ENCODE peak calls at places on chromosomes 5 and 9, in eight cellular contexts. One of them, this sample, is unnamed.
A peak's percentile ranks its signal among the peaks of the same experiment; 100 is the strongest.

GRCh38 chr9:91711755-91712591 is 238.1 kb downstream of the ROR2 start:
- DNase-seq in Ammon's horn: peak; percentile 64
- DNase-seq in activated naive CD8-positive, alpha-beta T cell treated with anti-CD3 and anti-CD28 coated beads, Interleukin-2, amount 50 U/mL, for 24 hours: peak; percentile 76
- DNase-seq in posterior cingulate gyrus: no peak
- DNase-seq in pancreas: no peak
- DNase-seq in fibroblast of gingiva: no peak
- DNase-seq in stimulated activated CD4-positive, alpha-beta T cell treated with anti-CD3 and anti-CD28 coated beads, Interleukin-2, amount 100 ng/mL, for 24 hours: peak; percentile 59
- DNase-seq in left ventricle myocardium inferior: no peak
- DNase-seq in this sample: no peak

GRCh38 chr5:5421149-5421960 is 1.1 kb upstream of the ICE1 start:
- DNase-seq in posterior cingulate gyrus: no peak
- DNase-seq in Ammon's horn: no peak
- DNase-seq in left ventricle myocardium inferior: no peak
- DNase-seq in activated naive CD8-positive, alpha-beta T cell treated with anti-CD3 and anti-CD28 coated beads, Interleukin-2, amount 50 U/mL, for 24 hours: peak; percentile 19
- DNase-seq in fibroblast of gingiva: no peak
- DNase-seq in stimulated activated CD4-positive, alpha-beta T cell treated with anti-CD3 and anti-CD28 coated beads, Interleukin-2, amount 100 ng/mL, for 24 hours: peak; percentile 25
- DNase-seq in pancreas: no peak
- DNase-seq in this sample: no peak

GRCh38 chr9:87137718-87138117 is 190.4 kb upstream of the GAS1 start:
- DNase-seq in left ventricle myocardium inferior: no peak
- DNase-seq in posterior cingulate gyrus: no peak
- DNase-seq in stimulated activated CD4-positive, alpha-beta T cell treated with anti-CD3 and anti-CD28 coated beads, Interleukin-2, amount 100 ng/mL, for 24 hours: no peak
- DNase-seq in fibroblast of gingiva: no peak
- DNase-seq in activated naive CD8-positive, alpha-beta T cell treated with anti-CD3 and anti-CD28 coated beads, Interleukin-2, amount 50 U/mL, for 24 hours: no peak
- DNase-seq in Ammon's horn: peak; percentile 24
- DNase-seq in pancreas: no peak
- DNase-seq in this sample: no peak

GRCh38 chr9:72949918-72950325 is 2.9 kb downstream of the ALDH1A1 start:
- DNase-seq in stimulated activated CD4-positive, alpha-beta T cell treated with anti-CD3 and anti-CD28 coated beads, Interleukin-2, amount 100 ng/mL, for 24 hours: no peak
- DNase-seq in left ventricle myocardium inferior: no peak
- DNase-seq in fibroblast of gingiva: no peak
- DNase-seq in posterior cingulate gyrus: no peak
- DNase-seq in Ammon's horn: no peak
- DNase-seq in activated naive CD8-positive, alpha-beta T cell treated with anti-CD3 and anti-CD28 coated beads, Interleukin-2, amount 50 U/mL, for 24 hours: no peak
- DNase-seq in pancreas: no peak
- DNase-seq in this sample: no peak

GRCh38 chr5:172276214-172276613 is 7.3 kb downstream of the UBTD2 start:
- DNase-seq in fibroblast of gingiva: peak; percentile 87
- DNase-seq in posterior cingulate gyrus: no peak
- DNase-seq in activated naive CD8-positive, alpha-beta T cell treated with anti-CD3 and anti-CD28 coated beads, Interleukin-2, amount 50 U/mL, for 24 hours: no peak
- DNase-seq in left ventricle myocardium inferior: no peak
- DNase-seq in pancreas: no peak
- DNase-seq in Ammon's horn: no peak
- DNase-seq in stimulated activated CD4-positive, alpha-beta T cell treated with anti-CD3 and anti-CD28 coated beads, Interleukin-2, amount 100 ng/mL, for 24 hours: no peak
- DNase-seq in this sample: no peak

GRCh38 chr9:126144617-126145456 is 181.8 kb upstream of the MVB12B start:
- DNase-seq in pancreas: no peak
- DNase-seq in posterior cingulate gyrus: no peak
- DNase-seq in fibroblast of gingiva: no peak
- DNase-seq in stimulated activated CD4-positive, alpha-beta T cell treated with anti-CD3 and anti-CD28 coated beads, Interleukin-2, amount 100 ng/mL, for 24 hours: no peak
- DNase-seq in activated naive CD8-positive, alpha-beta T cell treated with anti-CD3 and anti-CD28 coated beads, Interleukin-2, amount 50 U/mL, for 24 hours: no peak
- DNase-seq in Ammon's horn: no peak
- DNase-seq in left ventricle myocardium inferior: no peak
- DNase-seq in this sample: no peak

GRCh38 chr5:159735036-159735435 is 181.2 kb upstream of the ADRA1B start:
- DNase-seq in Ammon's horn: no peak
- DNase-seq in left ventricle myocardium inferior: no peak
- DNase-seq in posterior cingulate gyrus: no peak
- DNase-seq in pancreas: no peak
- DNase-seq in fibroblast of gingiva: no peak
- DNase-seq in stimulated activated CD4-positive, alpha-beta T cell treated with anti-CD3 and anti-CD28 coated beads, Interleukin-2, amount 100 ng/mL, for 24 hours: no peak
- DNase-seq in activated naive CD8-positive, alpha-beta T cell treated with anti-CD3 and anti-CD28 coated beads, Interleukin-2, amount 50 U/mL, for 24 hours: no peak
- DNase-seq in this sample: no peak

GRCh38 chr5:13378073-13378472 is 566.4 kb downstream of the DNAH5 start:
- DNase-seq in posterior cingulate gyrus: no peak
- DNase-seq in pancreas: no peak
- DNase-seq in fibroblast of gingiva: peak; percentile 10
- DNase-seq in left ventricle myocardium inferior: no peak
- DNase-seq in activated naive CD8-positive, alpha-beta T cell treated with anti-CD3 and anti-CD28 coated beads, Interleukin-2, amount 50 U/mL, for 24 hours: no peak
- DNase-seq in Ammon's horn: no peak
- DNase-seq in stimulated activated CD4-positive, alpha-beta T cell treated with anti-CD3 and anti-CD28 coated beads, Interleukin-2, amount 100 ng/mL, for 24 hours: no peak
- DNase-seq in this sample: no peak

GRCh38 chr5:150209020-150209635 is 19.3 kb downstream of the SLC6A7 start:
- DNase-seq in left ventricle myocardium inferior: no peak
- DNase-seq in fibroblast of gingiva: peak; percentile 42
- DNase-seq in Ammon's horn: no peak
- DNase-seq in posterior cingulate gyrus: peak; percentile 68
- DNase-seq in activated naive CD8-positive, alpha-beta T cell treated with anti-CD3 and anti-CD28 coated beads, Interleukin-2, amount 50 U/mL, for 24 hours: peak; percentile 29
- DNase-seq in pancreas: no peak
- DNase-seq in stimulated activated CD4-positive, alpha-beta T cell treated with anti-CD3 and anti-CD28 coated beads, Interleukin-2, amount 100 ng/mL, for 24 hours: no peak
- DNase-seq in this sample: no peak

GRCh38 chr5:75667586-75667985 is 49.7 kb downstream of the POC5 start:
- DNase-seq in posterior cingulate gyrus: no peak
- DNase-seq in Ammon's horn: no peak
- DNase-seq in left ventricle myocardium inferior: no peak
- DNase-seq in fibroblast of gingiva: no peak
- DNase-seq in pancreas: no peak
- DNase-seq in activated naive CD8-positive, alpha-beta T cell treated with anti-CD3 and anti-CD28 coated beads, Interleukin-2, amount 50 U/mL, for 24 hours: no peak
- DNase-seq in stimulated activated CD4-positive, alpha-beta T cell treated with anti-CD3 and anti-CD28 coated beads, Interleukin-2, amount 100 ng/mL, for 24 hours: no peak
- DNase-seq in this sample: no peak

GRCh38 chr9:15390200-15390599 is 32.5 kb upstream of the SNAPC3 start:
- DNase-seq in Ammon's horn: no peak
- DNase-seq in activated naive CD8-positive, alpha-beta T cell treated with anti-CD3 and anti-CD28 coated beads, Interleukin-2, amount 50 U/mL, for 24 hours: no peak
- DNase-seq in stimulated activated CD4-positive, alpha-beta T cell treated with anti-CD3 and anti-CD28 coated beads, Interleukin-2, amount 100 ng/mL, for 24 hours: no peak
- DNase-seq in posterior cingulate gyrus: no peak
- DNase-seq in pancreas: no peak
- DNase-seq in left ventricle myocardium inferior: no peak
- DNase-seq in fibroblast of gingiva: no peak
- DNase-seq in this sample: no peak

GRCh38 chr9:86324308-86324707 is 29.9 kb downstream of the TUT7 start:
- DNase-seq in pancreas: no peak
- DNase-seq in left ventricle myocardium inferior: no peak
- DNase-seq in posterior cingulate gyrus: peak; percentile 66
- DNase-seq in activated naive CD8-positive, alpha-beta T cell treated with anti-CD3 and anti-CD28 coated beads, Interleukin-2, amount 50 U/mL, for 24 hours: no peak
- DNase-seq in stimulated activated CD4-positive, alpha-beta T cell treated with anti-CD3 and anti-CD28 coated beads, Interleukin-2, amount 100 ng/mL, for 24 hours: no peak
- DNase-seq in Ammon's horn: no peak
- DNase-seq in fibroblast of gingiva: peak; percentile 63
- DNase-seq in this sample: no peak

GRCh38 chr5:95959964-95960801 is 1.5 kb downstream of the ELL2 start:
- DNase-seq in activated naive CD8-positive, alpha-beta T cell treated with anti-CD3 and anti-CD28 coated beads, Interleukin-2, amount 50 U/mL, for 24 hours: peak; percentile 7
- DNase-seq in fibroblast of gingiva: peak; percentile 36
- DNase-seq in left ventricle myocardium inferior: no peak
- DNase-seq in posterior cingulate gyrus: peak; percentile 67
- DNase-seq in stimulated activated CD4-positive, alpha-beta T cell treated with anti-CD3 and anti-CD28 coated beads, Interleukin-2, amount 100 ng/mL, for 24 hours: no peak
- DNase-seq in Ammon's horn: peak; percentile 55
- DNase-seq in pancreas: no peak
- DNase-seq in this sample: no peak

GRCh38 chr9:133238272-133238850 is 29.3 kb upstream of the OBP2B start:
- DNase-seq in pancreas: no peak
- DNase-seq in left ventricle myocardium inferior: peak; percentile 91
- DNase-seq in stimulated activated CD4-positive, alpha-beta T cell treated with anti-CD3 and anti-CD28 coated beads, Interleukin-2, amount 100 ng/mL, for 24 hours: peak; percentile 44
- DNase-seq in posterior cingulate gyrus: no peak
- DNase-seq in activated naive CD8-positive, alpha-beta T cell treated with anti-CD3 and anti-CD28 coated beads, Interleukin-2, amount 50 U/mL, for 24 hours: peak; percentile 61
- DNase-seq in fibroblast of gingiva: peak; percentile 11
- DNase-seq in Ammon's horn: peak; percentile 33
- DNase-seq in this sample: peak; percentile 93

GRCh38 chr5:54651482-54652076 is 134.0 kb downstream of the SNX18 start:
- DNase-seq in posterior cingulate gyrus: peak; percentile 75
- DNase-seq in activated naive CD8-positive, alpha-beta T cell treated with anti-CD3 and anti-CD28 coated beads, Interleukin-2, amount 50 U/mL, for 24 hours: no peak
- DNase-seq in Ammon's horn: peak; percentile 75
- DNase-seq in left ventricle myocardium inferior: peak; percentile 88
- DNase-seq in pancreas: peak; percentile 82
- DNase-seq in fibroblast of gingiva: peak; percentile 64
- DNase-seq in stimulated activated CD4-positive, alpha-beta T cell treated with anti-CD3 and anti-CD28 coated beads, Interleukin-2, amount 100 ng/mL, for 24 hours: no peak
- DNase-seq in this sample: no peak

GRCh38 chr9:19642256-19642655 is 146.6 kb downstream of the SLC24A2 start:
- DNase-seq in activated naive CD8-positive, alpha-beta T cell treated with anti-CD3 and anti-CD28 coated beads, Interleukin-2, amount 50 U/mL, for 24 hours: no peak
- DNase-seq in posterior cingulate gyrus: peak; percentile 77
- DNase-seq in stimulated activated CD4-positive, alpha-beta T cell treated with anti-CD3 and anti-CD28 coated beads, Interleukin-2, amount 100 ng/mL, for 24 hours: no peak
- DNase-seq in pancreas: no peak
- DNase-seq in fibroblast of gingiva: no peak
- DNase-seq in left ventricle myocardium inferior: no peak
- DNase-seq in Ammon's horn: peak; percentile 87
- DNase-seq in this sample: no peak

GRCh38 chr5:169831331-169831730 is 149.0 kb downstream of the INSYN2B start:
- DNase-seq in fibroblast of gingiva: no peak
- DNase-seq in left ventricle myocardium inferior: no peak
- DNase-seq in Ammon's horn: no peak
- DNase-seq in stimulated activated CD4-positive, alpha-beta T cell treated with anti-CD3 and anti-CD28 coated beads, Interleukin-2, amount 100 ng/mL, for 24 hours: no peak
- DNase-seq in activated naive CD8-positive, alpha-beta T cell treated with anti-CD3 and anti-CD28 coated beads, Interleukin-2, amount 50 U/mL, for 24 hours: no peak
- DNase-seq in posterior cingulate gyrus: no peak
- DNase-seq in pancreas: no peak
- DNase-seq in this sample: no peak

GRCh38 chr5:97422678-97423077 is 239.6 kb upstream of the RIOK2 start:
- DNase-seq in Ammon's horn: no peak
- DNase-seq in pancreas: no peak
- DNase-seq in posterior cingulate gyrus: no peak
- DNase-seq in stimulated activated CD4-positive, alpha-beta T cell treated with anti-CD3 and anti-CD28 coated beads, Interleukin-2, amount 100 ng/mL, for 24 hours: no peak
- DNase-seq in fibroblast of gingiva: no peak
- DNase-seq in activated naive CD8-positive, alpha-beta T cell treated with anti-CD3 and anti-CD28 coated beads, Interleukin-2, amount 50 U/mL, for 24 hours: no peak
- DNase-seq in left ventricle myocardium inferior: no peak
- DNase-seq in this sample: no peak

GRCh38 chr9:1510712-1511111 is 460.6 kb downstream of the DMRT2 start:
- DNase-seq in stimulated activated CD4-positive, alpha-beta T cell treated with anti-CD3 and anti-CD28 coated beads, Interleukin-2, amount 100 ng/mL, for 24 hours: no peak
- DNase-seq in pancreas: no peak
- DNase-seq in activated naive CD8-positive, alpha-beta T cell treated with anti-CD3 and anti-CD28 coated beads, Interleukin-2, amount 50 U/mL, for 24 hours: no peak
- DNase-seq in Ammon's horn: no peak
- DNase-seq in left ventricle myocardium inferior: no peak
- DNase-seq in posterior cingulate gyrus: no peak
- DNase-seq in fibroblast of gingiva: no peak
- DNase-seq in this sample: no peak

This sample was measured in left lung.